ENCODE peak calls at places on chromosomes 13 and 19, in eight cellular contexts. L is psoas muscle, J is neural progenitor cell, R is fibroblast of lung, A is NT2/D1, T is endothelial cell of umbilical vein, H is heart right ventricle, G is Caco-2. B is an unnamed sample.

GRCh38 chr19:11179716-11180297 is 17.5 kb downstream of the KANK2 start:
- DNase-seq in L (no peak), J (no peak), R (no peak), A (no peak), T (peak; percentile 28), H (no peak), G (no peak), B (no peak)

GRCh38 chr19:43704002-43704705 is 11.7 kb upstream of the IRGC start:
- DNase-seq in L (no peak), J (no peak), R (no peak), A (no peak), T (no peak), H (no peak), G (peak; percentile 28), B (no peak)

GRCh38 chr13:33186851-33187250 is 98.7 kb downstream of the STARD13 start:
- DNase-seq in L (no peak), J (no peak), R (peak; percentile 94), A (no peak), T (peak; percentile 89), H (no peak), G (no peak), B (no peak)

GRCh38 chr19:49157445-49158224 is at the start of gene TRPM4:
- DNase-seq in L (peak; percentile 96), J (peak; percentile 96), R (peak; percentile 68), A (peak; percentile 57), T (peak; percentile 73), H (peak; percentile 97), G (peak; percentile 98), B (peak; percentile 97)

GRCh38 chr19:20422616-20423205 is 142.9 kb downstream of the ZNF737 start:
- DNase-seq in L (peak; percentile 48), J (peak; percentile 66), R (no peak), A (no peak), T (no peak), H (peak; percentile 4), G (no peak), B (no peak)

GRCh38 chr19:47650695-47651094 is 41.8 kb downstream of the BICRA start:
- DNase-seq in L (peak; percentile 20), J (no peak), R (no peak), A (no peak), T (no peak), H (no peak), G (no peak), B (no peak)

GRCh38 chr13:74243637-74244526 is 109.7 kb upstream of the KLF12 start:
- DNase-seq in L (no peak), J (no peak), R (peak; percentile 83), A (no peak), T (peak; percentile 59), H (no peak), G (no peak), B (no peak)

GRCh38 chr13:67574320-67575233 is 344.4 kb upstream of the PCDH9 start:
- DNase-seq in L (no peak), J (no peak), R (peak; percentile 84), A (no peak), T (no peak), H (no peak), G (no peak), B (no peak)

GRCh38 chr13:29429496-29429895 is 166.0 kb downstream of the SLC7A1 start:
- DNase-seq in L (no peak), J (no peak), R (no peak), A (no peak), T (no peak), H (no peak), G (no peak), B (peak; percentile 85)

GRCh38 chr13:100673831-100674362 is 698 bp downstream of the TMTC4 start:
- DNase-seq in L (peak; percentile 81), J (no peak), R (peak; percentile 89), A (no peak), T (peak; percentile 91), H (peak; percentile 18), G (peak; percentile 55), B (peak; percentile 38)

GRCh38 chr19:46731007-46731501 is 14.1 kb upstream of the PRKD2 start:
- DNase-seq in L (peak; percentile 72), J (no peak), R (peak; percentile 98), A (no peak), T (peak; percentile 88), H (no peak), G (no peak), B (no peak)

GRCh38 chr19:2059422-2060201 is 8.6 kb upstream of the MKNK2 start:
- DNase-seq in L (peak; percentile 94), J (peak; percentile 70), R (peak; percentile 73), A (no peak), T (no peak), H (no peak), G (peak; percentile 84), B (peak; percentile 35)

GRCh38 chr19:11254662-11255061 is 7.7 kb downstream of the DOCK6 start:
- DNase-seq in L (no peak), J (no peak), R (no peak), A (no peak), T (no peak), H (no peak), G (no peak), B (no peak)

GRCh38 chr19:35518313-35518712 is 4.9 kb upstream of the DMKN start:
- DNase-seq in L (no peak), J (no peak), R (peak; percentile 92), A (no peak), T (no peak), H (no peak), G (no peak), B (no peak)

DNA sequence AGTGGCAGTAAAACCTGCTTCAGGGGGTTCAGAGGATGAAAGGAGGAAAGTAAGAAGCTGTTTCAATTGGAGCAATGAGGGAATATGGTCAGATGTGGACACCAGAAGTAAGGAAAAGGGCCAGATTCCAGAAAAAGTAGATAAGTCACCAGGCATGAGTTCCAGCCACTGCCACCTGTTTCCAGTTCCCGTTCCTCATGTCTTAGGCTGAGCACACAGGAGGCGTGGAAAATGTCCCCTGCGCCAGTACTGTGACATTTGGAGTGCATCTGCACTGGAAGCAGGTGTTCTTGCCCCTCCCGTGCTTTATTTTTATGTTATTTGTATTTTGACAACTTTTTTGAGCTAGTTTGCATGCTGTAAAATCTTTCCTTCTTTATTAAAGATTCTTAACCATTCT is 25.3 kb downstream of the LMO7 start:
- DNase-seq in L (no peak), J (no peak), R (no peak), A (no peak), T (no peak), H (no peak), G (no peak), B (no peak)
- H3K4me3 ChIP-seq in L (no peak overlapping the region), J (no peak overlapping the region), R (no peak overlapping the region), A (no peak overlapping the region), T (no peak overlapping the region), H (no peak overlapping the region), G (no peak overlapping the region), B (no peak overlapping the region)

DNA sequence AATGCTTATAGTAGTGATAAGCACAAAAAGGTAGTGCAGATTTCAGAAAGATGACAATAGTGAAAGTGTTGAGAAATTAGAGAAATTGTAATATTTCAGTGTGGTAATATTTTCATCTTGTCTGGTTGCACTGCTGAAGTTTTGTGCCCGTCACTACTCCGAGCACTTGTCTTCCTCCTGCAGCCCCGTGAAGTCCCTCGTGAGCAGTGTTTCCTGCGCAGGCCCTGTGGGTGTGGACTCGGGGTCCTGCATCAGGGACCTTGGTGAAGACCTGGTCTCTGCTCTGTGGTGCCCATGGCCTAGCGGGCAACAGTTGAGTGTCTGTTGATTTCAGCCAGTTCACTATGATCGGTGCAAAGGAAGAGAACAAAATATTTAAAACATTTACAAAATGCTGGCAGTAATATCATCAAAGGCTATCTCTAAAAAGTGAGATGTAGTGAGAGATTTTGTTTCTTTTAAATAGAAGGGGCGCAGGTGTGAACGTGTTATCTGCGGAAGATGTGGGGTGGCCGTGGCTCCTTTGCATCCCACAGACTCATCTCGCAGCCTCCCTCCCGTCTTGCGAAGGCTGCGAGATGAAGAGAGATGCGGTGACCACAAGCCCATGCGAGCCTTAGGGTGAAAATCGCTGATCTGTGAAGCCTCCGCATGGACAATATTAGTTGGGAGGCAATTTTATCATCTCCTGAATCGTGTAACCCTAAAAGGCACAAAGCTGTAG is 27.7 kb upstream of the DCUN1D2 start:
- DNase-seq in L (no peak), J (no peak), R (no peak), A (no peak), T (no peak), H (no peak), G (no peak), B (no peak)
- H3K4me1 ChIP-seq in L (no peaks in the 10 kb centered on the region), J (no peaks in the 10 kb centered on the region), R (no peaks in the 10 kb centered on the region), A (no peaks in the 10 kb centered on the region), T (no peaks in the 10 kb centered on the region), H (no peaks in the 10 kb centered on the region), G (no peaks in the 10 kb centered on the region), B (no peaks in the 10 kb centered on the region)

GRCh38 chr19:7801020-7801570 is 28.9 kb upstream of the EVI5L start:
- DNase-seq in L (no peak), J (no peak), R (no peak), A (no peak), T (no peak), H (no peak), G (no peak), B (no peak)

GRCh38 chr19:7795555-7796161 is 32.6 kb downstream of the CLEC4M start:
- DNase-seq in L (no peak), J (no peak), R (no peak), A (no peak), T (peak; percentile 95), H (no peak), G (no peak), B (no peak)

DNA sequence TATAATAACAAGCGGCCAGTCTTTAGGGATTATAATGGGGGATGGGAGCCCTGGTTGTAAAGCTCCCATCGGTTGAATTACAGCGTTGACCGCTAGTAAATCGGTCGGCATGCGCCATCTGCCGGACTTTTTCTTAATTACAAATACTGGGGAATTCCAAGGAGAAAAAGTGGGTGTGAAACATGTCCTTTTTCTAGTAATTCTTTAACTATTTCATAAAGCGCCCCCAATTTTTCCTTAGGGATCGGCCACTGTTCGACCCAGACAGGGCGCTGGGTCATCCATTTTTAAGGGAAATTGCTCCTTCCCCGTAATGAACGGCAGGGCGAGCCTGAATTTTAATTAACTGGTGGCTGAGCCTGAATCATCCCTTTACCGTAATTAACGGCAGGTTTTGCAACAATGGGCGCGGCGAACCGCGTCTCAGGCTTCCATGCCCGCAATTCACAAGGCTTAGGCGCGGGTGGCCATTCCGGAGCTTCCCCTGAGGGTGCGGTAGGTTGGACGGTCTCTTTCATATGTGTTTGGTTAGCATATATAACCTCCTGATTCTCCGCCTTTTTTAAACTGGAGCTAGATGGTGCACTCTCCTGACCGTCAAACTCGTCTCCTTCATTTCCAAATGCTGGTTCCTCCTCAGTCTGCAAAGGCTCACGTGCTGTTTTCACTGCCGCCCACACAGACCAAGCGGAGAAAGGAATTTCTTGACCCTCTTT is 30.2 kb upstream of the EVI5L start:
- DNase-seq in L (no peak), J (peak; percentile 91), R (peak; percentile 55), A (peak; percentile 59), T (peak; percentile 83), H (peak; percentile 73), G (peak; percentile 82), B (peak; percentile 84)
- H3K4me3 ChIP-seq in L (peak overlapping the region; percentile 28), J (peak overlapping the region; percentile 34), R (no peak overlapping the region), A (peak overlapping the region; percentile 36), T (no peak overlapping the region), H (peak overlapping the region; percentile 19), G (peak overlapping the region; percentile 27), B (peak overlapping the region; percentile 10)

DNA sequence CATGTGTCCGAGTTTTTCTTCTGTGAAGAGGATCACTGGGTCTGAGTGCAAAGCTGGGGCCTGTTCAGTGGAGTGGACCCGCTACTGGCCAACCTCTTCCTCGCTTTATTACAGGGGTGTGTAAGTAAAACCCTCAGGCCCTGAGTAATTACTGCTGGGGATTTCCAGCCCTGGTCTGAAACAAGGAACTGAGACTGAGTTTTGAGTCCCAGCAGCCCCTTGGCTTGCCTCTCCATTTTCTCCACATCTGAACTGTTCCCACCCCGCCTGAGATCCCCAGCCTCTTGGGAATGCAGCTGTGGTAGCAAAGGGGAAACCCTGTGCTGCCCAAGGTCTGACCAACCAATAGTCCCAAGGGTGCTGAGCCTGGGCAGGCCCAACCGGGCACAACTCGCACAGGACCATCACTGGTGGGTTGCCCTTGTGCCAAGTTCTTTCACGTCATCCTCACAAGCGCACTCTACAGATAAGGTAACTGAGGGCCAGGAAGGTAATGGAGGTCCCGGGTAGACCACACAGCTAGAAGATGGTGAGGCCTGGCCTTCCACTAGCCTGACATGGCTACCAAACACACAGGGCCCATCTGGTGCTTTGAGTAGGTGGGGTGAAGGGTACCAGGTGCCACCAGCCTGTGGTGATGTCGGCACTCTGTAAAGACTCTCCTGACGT is 13.7 kb upstream of the SLC35E1 start:
- DNase-seq in L (no peak), J (no peak), R (no peak), A (no peak), T (no peak), H (no peak), G (no peak), B (no peak)
- H3K4me1 ChIP-seq in L (peaks cover 97% of the 10 kb centered on the region), J (peaks cover 35% of the 10 kb centered on the region), R (peaks cover 16% of the 10 kb centered on the region), A (peaks cover 57% of the 10 kb centered on the region), T (peaks cover 39% of the 10 kb centered on the region), H (peaks cover 93% of the 10 kb centered on the region), G (peaks cover 5% of the 10 kb centered on the region), B (peaks cover 7% of the 10 kb centered on the region)